ENCODE peak calls at places on chromosomes 1 and 21, in eight cellular contexts. P is PC-9, L is astrocyte, Z is neural progenitor cell, M is IMR-90, G is endothelial cell of umbilical vein, S is HCT116, U is K562. V is an unnamed sample. For H4K20me1 and H3K4me1, the result is how much of the 10 kb centered on the place peaks cover.

GRCh38 chr21:38460171-38460742 is 38.0 kb downstream of the ERG start:
- DNase-seq in P (no peak), L (peak), Z (no peak), M (peak), G (peak), S (no peak), U (no peak), V (peak)

GRCh38 chr1:99363531-99363930 is 99.2 kb downstream of the PLPPR4 start:
- DNase-seq in P (no peak), L (no peak), Z (no peak), M (no peak), G (no peak), S (no peak), U (no peak), V (no peak)

GRCh38 chr1:190084552-190084951 is 393.1 kb downstream of the BRINP3 start:
- DNase-seq in P (no peak), L (no peak), Z (peak), M (no peak), G (no peak), S (peak), U (no peak), V (no peak)

GRCh38 chr1:205658943-205659581 is 21.2 kb downstream of the SLC45A3 start:
- DNase-seq in P (peak), L (no peak), Z (peak), M (peak), G (peak), S (no peak), U (peak), V (peak)

GRCh38 chr1:186487163-186487562 is 26.2 kb upstream of the PDC start:
- DNase-seq in P (no peak), L (no peak), Z (no peak), M (peak), G (peak), S (no peak), U (no peak), V (peak)

GRCh38 chr1:23619299-23620188 is 60.2 kb upstream of the ID3 start:
- DNase-seq in P (peak), L (peak), Z (peak), M (peak), G (peak), S (no peak), U (peak), V (no peak)

GRCh38 chr1:245606157-245606725 is 451.5 kb downstream of the KIF26B start:
- DNase-seq in P (no peak), L (no peak), Z (no peak), M (no peak), G (no peak), S (no peak), U (no peak), V (no peak)

GRCh38 chr1:225460737-225461532 is 33.1 kb upstream of the LBR start:
- DNase-seq in P (peak), L (no peak), Z (no peak), M (no peak), G (no peak), S (no peak), U (no peak), V (no peak)

DNA sequence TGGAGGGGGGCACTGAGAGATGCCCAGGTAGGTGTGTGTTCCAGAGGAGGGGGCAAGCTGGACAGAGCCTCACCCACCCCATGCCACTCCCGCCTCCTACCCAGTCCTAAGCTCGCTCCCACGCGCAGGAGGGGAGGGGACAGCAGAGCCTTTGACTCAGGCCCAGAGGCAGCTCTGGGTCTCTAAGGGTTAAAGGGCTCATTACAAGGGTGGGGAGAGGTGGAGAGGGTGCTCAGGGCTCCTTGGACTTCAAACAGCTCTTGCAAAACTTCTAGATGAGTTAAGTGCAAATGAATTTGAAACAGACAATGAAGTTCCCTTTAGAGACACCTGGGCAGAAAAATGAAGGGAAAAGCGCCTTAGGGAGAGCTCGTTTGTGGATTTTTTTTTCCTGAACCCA is 104.2 kb upstream of the CASZ1 start:
- DNase-seq in P (peak), L (no peak), Z (no peak), M (no peak), G (no peak), S (no peak), U (no peak), V (peak)
- H4K20me1 ChIP-seq in P (under half), L (under half), Z (under half), M (under half), G (under half), S (under half), U (under half), V (under half)

DNA sequence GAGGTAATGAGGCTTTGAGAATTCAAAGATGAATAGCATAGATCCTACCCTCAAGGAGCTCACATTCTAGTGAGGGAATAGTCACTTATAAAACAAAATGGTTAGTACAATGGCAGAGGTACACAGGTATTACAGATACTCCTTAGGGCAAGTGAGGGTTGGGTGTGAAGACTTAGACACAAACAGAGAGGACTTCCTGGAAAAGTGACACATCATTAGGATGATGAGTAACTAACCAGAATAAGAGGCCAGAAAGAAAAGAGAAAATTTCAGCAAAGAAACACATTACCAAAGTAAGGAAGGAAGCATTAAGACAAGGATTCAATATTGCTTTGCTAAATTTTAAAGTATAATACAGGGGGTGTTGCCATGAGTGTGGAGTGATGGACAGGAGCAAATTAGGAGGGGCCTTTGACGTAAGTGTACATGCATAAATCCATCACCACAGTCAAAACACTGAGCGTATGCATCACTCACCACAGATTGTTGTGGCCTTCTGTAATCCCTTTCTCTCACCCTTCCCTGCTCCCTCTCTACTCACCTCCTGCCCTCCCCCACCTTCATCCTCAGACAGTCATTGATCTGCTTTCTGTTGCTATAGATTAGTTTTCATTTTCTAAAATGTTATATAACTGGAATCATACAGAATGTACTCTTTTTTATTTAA is 7.9 kb downstream of the CD53 start:
- DNase-seq in P (no peak), L (no peak), Z (no peak), M (no peak), G (no peak), S (no peak), U (peak), V (no peak)
- H3K4me1 ChIP-seq in P (under half), L (under half), Z (under half), M (under half), G (under half), S (under half), U (under half), V (under half)

DNA sequence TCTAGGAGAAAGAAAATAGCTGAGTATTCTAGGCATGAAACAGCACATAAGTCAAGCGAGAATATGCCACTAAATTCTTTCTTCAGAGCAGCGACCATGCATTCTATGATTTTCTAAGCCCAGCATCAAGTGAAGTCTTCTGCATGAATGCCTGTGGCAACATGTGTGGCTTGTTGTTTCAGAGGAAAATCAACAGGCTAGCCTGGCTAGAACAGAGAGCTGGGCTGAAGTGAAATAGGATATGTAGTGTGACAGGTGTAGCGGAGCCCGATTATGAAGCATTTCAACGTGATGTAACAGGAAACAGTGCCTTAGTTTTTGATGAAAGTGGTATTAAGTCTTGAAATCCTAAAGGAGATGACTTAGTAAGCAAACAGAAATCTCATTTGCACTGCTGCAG is 7.0 kb downstream of the CSDE1 start:
- DNase-seq in P (no peak), L (peak), Z (peak), M (no peak), G (no peak), S (no peak), U (no peak), V (no peak)
- H4K20me1 ChIP-seq in P (half or more), L (half or more), Z (half or more), M (half or more), G (half or more), S (half or more), U (under half), V (under half)

GRCh38 chr1:42420911-42421585 is 34.8 kb downstream of the ZMYND12 start:
- DNase-seq in P (no peak), L (peak), Z (peak), M (peak), G (peak), S (no peak), U (no peak), V (peak)

GRCh38 chr1:42418516-42418915 is 37.3 kb downstream of the ZMYND12 start:
- DNase-seq in P (no peak), L (no peak), Z (peak), M (no peak), G (no peak), S (no peak), U (no peak), V (no peak)

GRCh38 chr1:42419449-42419848 is 36.4 kb downstream of the ZMYND12 start:
- DNase-seq in P (no peak), L (peak), Z (no peak), M (no peak), G (no peak), S (no peak), U (no peak), V (peak)

GRCh38 chr1:42422672-42423236 is 33.1 kb downstream of the ZMYND12 start:
- DNase-seq in P (no peak), L (no peak), Z (no peak), M (no peak), G (no peak), S (no peak), U (no peak), V (no peak)

GRCh38 chr1:42420145-42420544 is 35.7 kb downstream of the ZMYND12 start:
- DNase-seq in P (no peak), L (peak), Z (no peak), M (no peak), G (no peak), S (no peak), U (no peak), V (peak)
- H3K4me1 ChIP-seq in P (under half), L (under half), Z (under half), M (under half), G (under half), S (under half), U (under half), V (under half)

GRCh38 chr1:42282867-42283583 is 52.0 kb downstream of the FOXJ3 start:
- DNase-seq in P (no peak), L (peak), Z (no peak), M (peak), G (peak), S (no peak), U (no peak), V (peak)

GRCh38 chr1:42280841-42281240 is 54.2 kb downstream of the FOXJ3 start:
- DNase-seq in P (no peak), L (no peak), Z (no peak), M (no peak), G (no peak), S (no peak), U (no peak), V (no peak)

GRCh38 chr1:42279055-42279454 is 56.0 kb downstream of the FOXJ3 start:
- DNase-seq in P (no peak), L (no peak), Z (no peak), M (no peak), G (no peak), S (no peak), U (no peak), V (no peak)

DNA sequence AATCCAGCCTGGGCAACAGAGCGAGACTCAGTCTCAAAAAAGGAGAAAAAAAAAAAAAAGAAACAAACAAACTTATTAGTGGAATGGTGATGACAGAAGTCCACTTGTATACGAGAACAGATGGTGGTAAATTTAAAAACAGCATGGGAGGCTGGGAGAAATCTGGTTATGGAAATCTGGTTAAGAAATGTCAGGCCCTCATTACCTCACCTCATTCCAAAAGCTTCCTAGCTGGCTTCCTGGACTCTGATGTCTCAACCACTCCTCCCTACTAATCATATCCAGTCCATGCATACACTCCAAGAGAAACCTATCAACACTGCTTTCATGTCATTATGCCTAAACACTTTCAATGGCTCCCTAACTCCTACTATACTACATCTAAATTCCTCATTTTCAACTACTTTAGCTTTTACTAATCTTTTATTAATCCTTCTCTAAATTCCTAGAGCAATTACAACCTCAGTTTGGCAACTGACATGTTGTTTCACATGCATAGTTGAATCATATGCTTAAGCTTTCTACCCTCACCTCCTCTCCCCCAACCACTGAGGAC is 52.9 kb downstream of the FOXJ3 start:
- DNase-seq in P (no peak), L (peak), Z (no peak), M (peak), G (no peak), S (no peak), U (no peak), V (peak)
- H4K20me1 ChIP-seq in P (under half), L (half or more), Z (under half), M (under half), G (under half), S (under half), U (under half), V (under half)